ENCODE peak calls at places on chromosomes 12 and 14, in four cellular contexts. I is thyroid gland, V is lower lobe of right lung, Z is tibial nerve. A is an unnamed sample.

GRCh38 chr14:47674546-47675238 is 713 bp downstream of the MDGA2 start:
- DNase-seq in I (no peak), V (no peak), Z (no peak), A (no peak)

GRCh38 chr12:94427520-94428381 is 31.9 kb downstream of the CEP83 start:
- DNase-seq in I (peak; percentile 89), V (no peak), Z (no peak), A (no peak)

GRCh38 chr14:65101631-65102440 is 481 bp downstream of the MAX start:
- DNase-seq in I (peak; percentile 12), V (peak; percentile 58), Z (no peak), A (peak; percentile 52)

GRCh38 chr12:122986258-122986871 is 5.9 kb downstream of the ARL6IP4 start:
- DNase-seq in I (no peak), V (no peak), Z (no peak), A (no peak)

GRCh38 chr12:123041811-123042655 is 61.6 kb downstream of the ARL6IP4 start:
- DNase-seq in I (no peak), V (no peak), Z (no peak), A (no peak)

GRCh38 chr14:102805454-102805891 is 28.2 kb downstream of the TRAF3 start:
- DNase-seq in I (peak; percentile 21), V (no peak), Z (no peak), A (no peak)

GRCh38 chr12:66901136-66901932 is 222.5 kb upstream of the GRIP1 start:
- DNase-seq in I (no peak), V (no peak), Z (no peak), A (no peak)

GRCh38 chr14:96060161-96060933 is 21.2 kb downstream of the C14orf132 start:
- DNase-seq in I (no peak), V (no peak), Z (no peak), A (no peak)

GRCh38 chr14:70771781-70772212 is 37.5 kb downstream of the MAP3K9 start:
- DNase-seq in I (no peak), V (no peak), Z (no peak), A (no peak)

GRCh38 chr12:47942327-47943230 is 20.8 kb upstream of the TMEM106C start:
- DNase-seq in I (no peak), V (no peak), Z (no peak), A (no peak)

GRCh38 chr14:25267186-25267585 is 217.2 kb upstream of the STXBP6 start:
- DNase-seq in I (no peak), V (no peak), Z (no peak), A (no peak)
- H3K9me3 ChIP-seq in I (no peaks in the 10 kb centered on the region), V (no peaks in the 10 kb centered on the region), Z (no peaks in the 10 kb centered on the region), A (no peaks in the 10 kb centered on the region)

GRCh38 chr12:34302131-34302885 is 280.0 kb downstream of the ALG10 start:
- DNase-seq in I (no peak), V (peak; percentile 29), Z (no peak), A (no peak)
- H3K9me3 ChIP-seq in I (no peaks in the 10 kb centered on the region), V (peaks cover 15% of the 10 kb centered on the region), Z (no peaks in the 10 kb centered on the region), A (no peaks in the 10 kb centered on the region)

GRCh38 chr12:33026791-33027190 is 130.2 kb upstream of the PKP2 start:
- DNase-seq in I (no peak), V (no peak), Z (no peak), A (no peak)
- H3K9me3 ChIP-seq in I (no peaks in the 10 kb centered on the region), V (peaks cover 3% of the 10 kb centered on the region), Z (no peaks in the 10 kb centered on the region), A (no peaks in the 10 kb centered on the region)

GRCh38 chr12:57637364-57637763 is 4.4 kb upstream of the B4GALNT1 start:
- DNase-seq in I (no peak), V (no peak), Z (no peak), A (no peak)

GRCh38 chr12:57638096-57638495 is 5.1 kb upstream of the B4GALNT1 start:
- DNase-seq in I (no peak), V (no peak), Z (no peak), A (no peak)

GRCh38 chr12:57640156-57641042 is 7.4 kb upstream of the B4GALNT1 start:
- DNase-seq in I (no peak), V (no peak), Z (no peak), A (no peak)

DNA sequence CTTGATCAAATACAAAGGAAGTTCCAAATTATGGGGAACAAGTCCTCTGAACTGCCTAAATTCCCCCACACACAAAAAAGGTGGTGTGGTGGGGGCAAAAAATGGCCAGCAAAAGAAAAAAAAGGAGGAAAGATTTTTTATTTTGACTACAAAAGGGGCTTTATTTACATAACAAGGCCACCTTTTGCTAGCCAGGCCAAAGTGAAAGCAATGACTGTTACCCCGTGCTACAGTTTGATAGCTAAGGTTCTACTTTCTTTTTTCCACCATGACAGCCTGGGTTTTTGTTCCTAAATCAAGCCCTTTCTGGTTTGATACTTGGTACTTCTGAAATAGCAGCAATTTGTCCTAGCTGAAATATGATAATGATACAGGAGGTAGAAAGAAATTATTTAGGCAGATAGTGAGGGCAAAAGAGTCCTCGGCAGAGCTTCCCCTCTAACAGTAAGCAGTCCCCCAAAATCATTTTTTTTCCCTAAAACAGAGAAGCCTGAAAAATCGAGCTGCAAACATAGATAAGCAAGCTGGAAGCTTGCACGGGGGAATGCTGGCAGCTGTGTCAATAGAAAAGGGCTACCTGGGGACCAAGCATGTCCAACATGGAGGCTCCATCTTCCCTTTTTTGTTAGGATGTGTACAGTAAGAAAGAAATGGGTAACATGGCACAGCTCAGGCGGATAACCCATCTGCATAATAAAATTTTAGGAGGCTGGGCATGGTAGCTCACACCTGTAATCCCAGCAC is 8.9 kb upstream of the B4GALNT1 start:
- DNase-seq in I (no peak), V (no peak), Z (no peak), A (no peak)
- H3K9me3 ChIP-seq in I (no peaks in the 10 kb centered on the region), V (no peaks in the 10 kb centered on the region), Z (no peaks in the 10 kb centered on the region), A (no peaks in the 10 kb centered on the region)

DNA sequence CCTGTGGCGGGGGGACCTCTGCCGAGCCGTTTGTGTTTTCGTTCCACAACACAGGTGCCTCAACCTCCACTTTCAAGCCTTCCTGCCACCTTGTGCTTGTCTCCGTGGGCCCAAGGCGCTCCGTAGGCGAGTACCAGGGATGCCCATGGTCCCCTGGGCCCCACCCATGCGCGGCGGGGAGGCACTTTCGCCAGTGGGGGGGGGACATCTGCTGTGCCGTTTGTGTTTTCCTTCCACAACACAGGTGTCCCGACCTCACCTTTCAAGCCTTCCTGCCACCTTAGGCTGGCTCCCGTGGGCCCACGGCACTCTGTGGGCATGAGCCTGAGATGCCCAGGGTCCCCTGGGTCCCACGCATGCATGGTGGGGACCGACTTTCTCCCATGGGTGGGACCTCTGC is 335.9 kb downstream of the ALG10 start:
- DNase-seq in I (no peak), V (no peak), Z (no peak), A (no peak)
- H3K9me3 ChIP-seq in I (no peaks in the 10 kb centered on the region), V (peaks cover 11% of the 10 kb centered on the region), Z (no peaks in the 10 kb centered on the region), A (no peaks in the 10 kb centered on the region)

GRCh38 chr12:34294671-34295365 is 272.5 kb downstream of the ALG10 start:
- DNase-seq in I (no peak), V (no peak), Z (no peak), A (peak; percentile 3)

GRCh38 chr12:34294137-34294536 is 271.8 kb downstream of the ALG10 start:
- DNase-seq in I (no peak), V (no peak), Z (no peak), A (no peak)

GRCh38 chr12:34297126-34297789 is 275.0 kb downstream of the ALG10 start:
- DNase-seq in I (no peak), V (peak; percentile 5), Z (no peak), A (no peak)

GRCh38 chr12:34296143-34297041 is 274.1 kb downstream of the ALG10 start:
- DNase-seq in I (no peak), V (peak; percentile 20), Z (no peak), A (peak; percentile 4)

GRCh38 chr12:34295366-34296142 is 273.3 kb downstream of the ALG10 start:
- DNase-seq in I (no peak), V (peak; percentile 23), Z (no peak), A (no peak)
- H3K9me3 ChIP-seq in I (no peaks in the 10 kb centered on the region), V (peaks cover 8% of the 10 kb centered on the region), Z (no peaks in the 10 kb centered on the region), A (no peaks in the 10 kb centered on the region)

GRCh38 chr12:34397591-34398365 is 375.5 kb downstream of the ALG10 start:
- DNase-seq in I (no peak), V (peak; percentile 23), Z (peak; percentile 4), A (no peak)

GRCh38 chr12:34395056-34396005 is 373.0 kb downstream of the ALG10 start:
- DNase-seq in I (peak; percentile 0), V (peak; percentile 23), Z (peak; percentile 4), A (peak; percentile 2)

GRCh38 chr12:34394211-34395055 is 372.1 kb downstream of the ALG10 start:
- DNase-seq in I (peak; percentile 0), V (peak; percentile 28), Z (peak; percentile 10), A (peak; percentile 4)

GRCh38 chr12:34396861-34397590 is 374.7 kb downstream of the ALG10 start:
- DNase-seq in I (no peak), V (peak; percentile 20), Z (peak; percentile 10), A (no peak)

GRCh38 chr12:34396006-34396860 is 373.9 kb downstream of the ALG10 start:
- DNase-seq in I (no peak), V (peak; percentile 20), Z (peak; percentile 9), A (no peak)
- H3K9me3 ChIP-seq in I (no peaks in the 10 kb centered on the region), V (peaks cover 13% of the 10 kb centered on the region), Z (no peaks in the 10 kb centered on the region), A (no peaks in the 10 kb centered on the region)

DNA sequence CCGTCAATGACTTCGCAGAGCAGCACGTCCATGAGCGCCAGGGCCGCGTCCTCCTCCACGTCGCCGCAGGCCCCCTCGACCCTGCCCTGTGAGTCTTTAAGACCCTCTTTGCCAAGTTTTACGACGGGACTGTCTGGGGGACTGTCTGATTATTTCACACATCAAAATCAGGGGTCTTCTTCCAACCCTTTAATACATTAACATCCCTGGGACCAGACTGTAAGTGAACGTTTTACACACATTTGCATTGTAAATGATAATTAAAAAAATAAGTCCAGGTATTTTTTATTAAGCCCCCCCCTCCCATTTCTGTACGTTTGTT is 1.9 kb downstream of the FOXG1 start:
- DNase-seq in I (no peak), V (no peak), Z (no peak), A (no peak)
- H3K9me3 ChIP-seq in I (no peaks in the 10 kb centered on the region), V (no peaks in the 10 kb centered on the region), Z (no peaks in the 10 kb centered on the region), A (no peaks in the 10 kb centered on the region)

GRCh38 chr12:130621696-130622298 is 94.3 kb downstream of the RIMBP2 start:
- DNase-seq in I (no peak), V (no peak), Z (no peak), A (no peak)

GRCh38 chr12:130622803-130623202 is 93.3 kb downstream of the RIMBP2 start:
- DNase-seq in I (no peak), V (no peak), Z (no peak), A (no peak)

GRCh38 chr12:130619378-130619970 is 96.6 kb downstream of the RIMBP2 start:
- DNase-seq in I (no peak), V (no peak), Z (no peak), A (no peak)

GRCh38 chr12:130620281-130620680 is 95.8 kb downstream of the RIMBP2 start:
- DNase-seq in I (no peak), V (no peak), Z (no peak), A (no peak)

GRCh38 chr12:130620756-130621155 is 95.3 kb downstream of the RIMBP2 start:
- DNase-seq in I (no peak), V (no peak), Z (no peak), A (no peak)
- H3K9me3 ChIP-seq in I (no peaks in the 10 kb centered on the region), V (no peaks in the 10 kb centered on the region), Z (no peaks in the 10 kb centered on the region), A (no peaks in the 10 kb centered on the region)

A was measured in T-helper 17 cell.